ENCODE peak calls at places on chromosomes 6 and 20, in five cellular contexts. A, V, L, N and W are unnamed samples. For H3K27me3, the result is how much of the 10 kb centered on the place peaks cover.

GRCh38 chr6:126947070-126947469 is 171.4 kb upstream of the RSPO3 start:
- DNase-seq in A (peak), V (no peak), L (no peak), N (no peak), W (peak)

GRCh38 chr6:161439093-161439492 is 165.2 kb upstream of the AGPAT4 start:
- DNase-seq in A (no peak), V (no peak), L (no peak), N (no peak), W (peak)

GRCh38 chr6:52362443-52363221 is 681 bp downstream of the PAQR8 start:
- DNase-seq in A (peak), V (peak), L (peak), N (peak), W (peak)

GRCh38 chr6:21587925-21588811 is 5.4 kb upstream of the SOX4 start:
- DNase-seq in A (peak), V (peak), L (peak), N (peak), W (peak)

GRCh38 chr20:21640556-21640955 is 64.9 kb upstream of the PAX1 start:
- DNase-seq in A (no peak), V (peak), L (peak), N (peak), W (no peak)

GRCh38 chr20:57390604-57391438 is at the start of gene RBM38:
- DNase-seq in A (peak), V (peak), L (peak), N (peak), W (peak)

GRCh38 chr6:155224031-155224451 is 39.8 kb upstream of the CLDN20 start:
- DNase-seq in A (no peak), V (no peak), L (no peak), N (no peak), W (no peak)

GRCh38 chr6:34059136-34059731 is 86.7 kb downstream of the GRM4 start:
- DNase-seq in A (no peak), V (no peak), L (no peak), N (no peak), W (no peak)

GRCh38 chr6:94270040-94270689 is 850.8 kb upstream of the EPHA7 start:
- DNase-seq in A (no peak), V (no peak), L (no peak), N (peak), W (no peak)

GRCh38 chr6:147970970-147971369 is 371.7 kb upstream of the SASH1 start:
- DNase-seq in A (no peak), V (no peak), L (no peak), N (peak), W (no peak)

GRCh38 chr6:34145161-34146020 is 496 bp downstream of the GRM4 start:
- DNase-seq in A (peak), V (peak), L (peak), N (peak), W (peak)

GRCh38 chr6:36436466-36436865 is 6.2 kb downstream of the PXT1 start:
- DNase-seq in A (no peak), V (no peak), L (no peak), N (no peak), W (no peak)

GRCh38 chr6:116217069-116217468 is 36.8 kb downstream of the TSPYL4 start:
- DNase-seq in A (no peak), V (no peak), L (no peak), N (peak), W (no peak)

GRCh38 chr20:43744966-43745733 is 18.3 kb upstream of the GTSF1L start:
- DNase-seq in A (no peak), V (no peak), L (no peak), N (peak), W (no peak)

GRCh38 chr6:154986787-154987235 is 8.3 kb upstream of the TIAM2 start:
- DNase-seq in A (no peak), V (no peak), L (no peak), N (no peak), W (no peak)

GRCh38 chr6:15417811-15418210 is 171.9 kb downstream of the JARID2 start:
- DNase-seq in A (no peak), V (no peak), L (no peak), N (no peak), W (no peak)

GRCh38 chr6:168739381-168739780 is 298.4 kb downstream of the SMOC2 start:
- DNase-seq in A (no peak), V (no peak), L (no peak), N (no peak), W (no peak)

GRCh38 chr20:62350098-62350628 is 16.9 kb downstream of the LAMA5 start:
- DNase-seq in A (no peak), V (no peak), L (no peak), N (no peak), W (peak)

GRCh38 chr6:132218063-132218696 is 183.1 kb downstream of the MOXD1 start:
- DNase-seq in A (no peak), V (no peak), L (no peak), N (no peak), W (no peak)

GRCh38 chr6:135116566-135116965 is 61.9 kb upstream of the HBS1L start:
- DNase-seq in A (no peak), V (no peak), L (no peak), N (no peak), W (no peak)

GRCh38 chr20:35954907-35955251 is 577 bp upstream of the SCAND1 start:
- DNase-seq in A (no peak), V (no peak), L (no peak), N (no peak), W (no peak)

GRCh38 chr6:118102401-118102800 is 195.3 kb downstream of the SLC35F1 start:
- DNase-seq in A (no peak), V (no peak), L (no peak), N (no peak), W (no peak)

GRCh38 chr20:44832724-44833123 is 22.4 kb upstream of the RIMS4 start:
- DNase-seq in A (no peak), V (no peak), L (no peak), N (no peak), W (no peak)

GRCh38 chr6:16635810-16636602 is 125.3 kb downstream of the ATXN1 start:
- DNase-seq in A (no peak), V (no peak), L (no peak), N (no peak), W (no peak)

GRCh38 chr6:81553246-81553645 is 199.2 kb downstream of the TENT5A start:
- DNase-seq in A (no peak), V (no peak), L (no peak), N (no peak), W (no peak)

GRCh38 chr20:41137412-41138216 is at the start of gene PLCG1:
- DNase-seq in A (peak), V (peak), L (peak), N (peak), W (peak)

GRCh38 chr6:106747139-106747538 is 117.8 kb downstream of the QRSL1 start:
- DNase-seq in A (no peak), V (no peak), L (no peak), N (no peak), W (no peak)

GRCh38 chr6:43951063-43951755 is 176.0 kb downstream of the MRPL14 start:
- DNase-seq in A (peak), V (peak), L (peak), N (peak), W (peak)

GRCh38 chr6:37583261-37583660 is 83.6 kb upstream of the CCDC167 start:
- DNase-seq in A (peak), V (no peak), L (no peak), N (no peak), W (no peak)

GRCh38 chr6:90026216-90026615 is 131.9 kb downstream of the GJA10 start:
- DNase-seq in A (no peak), V (no peak), L (no peak), N (no peak), W (no peak)

GRCh38 chr6:111265842-111266241 is 178.5 kb downstream of the SLC16A10 start:
- DNase-seq in A (no peak), V (no peak), L (no peak), N (no peak), W (no peak)

GRCh38 chr20:1331101-1331500 is 2.2 kb upstream of the SDCBP2 start:
- DNase-seq in A (peak), V (no peak), L (no peak), N (no peak), W (no peak)

GRCh38 chr20:1327827-1328679 is 886 bp downstream of the SDCBP2 start:
- DNase-seq in A (no peak), V (no peak), L (peak), N (no peak), W (no peak)

GRCh38 chr20:1327241-1327653 is 1.7 kb downstream of the SDCBP2 start:
- DNase-seq in A (no peak), V (no peak), L (peak), N (no peak), W (peak)

GRCh38 chr20:1330075-1330830 is 1.3 kb upstream of the SDCBP2 start:
- DNase-seq in A (no peak), V (no peak), L (peak), N (no peak), W (peak)

DNA sequence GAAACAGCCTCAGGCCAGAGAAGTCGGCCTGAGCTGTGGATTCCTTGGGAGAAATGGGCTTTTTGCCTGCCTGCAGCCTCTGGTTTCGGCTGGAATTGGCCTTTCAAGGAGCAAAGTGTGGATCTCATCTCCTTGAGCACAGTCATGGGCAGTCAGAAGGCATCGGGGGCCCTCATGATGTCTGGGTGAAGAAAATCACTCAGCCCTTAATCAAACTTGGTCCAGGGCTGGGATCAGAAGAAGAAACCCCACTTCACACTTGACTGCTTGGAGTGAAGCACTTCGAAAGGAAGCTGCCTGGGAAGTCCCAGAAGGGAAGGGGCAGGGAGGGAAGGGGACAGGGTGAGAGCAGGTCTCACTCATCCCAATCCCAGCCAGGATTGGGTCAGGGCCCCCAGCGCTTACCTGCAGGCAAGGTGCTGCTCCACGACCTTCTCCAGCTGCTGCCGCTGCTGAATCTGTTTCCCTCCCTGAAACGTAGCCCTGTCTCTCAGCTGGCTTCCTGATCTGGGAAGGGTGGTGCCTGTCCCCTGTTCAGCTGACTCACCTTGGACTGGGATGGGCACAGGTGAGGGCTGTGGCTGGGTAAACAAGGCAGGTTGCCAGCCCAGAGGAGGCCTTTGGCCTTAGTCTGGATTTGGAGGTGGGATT is at the start of gene SDCBP2:
- DNase-seq in A (no peak), V (no peak), L (peak), N (no peak), W (no peak)
- H3K27ac ChIP-seq in A (no peak), V (no peak), L (no peak), N (no peak), W (peak)

GRCh38 chr20:20369353-20370086 is 1.6 kb downstream of the INSM1 start:
- DNase-seq in A (no peak), V (no peak), L (no peak), N (peak), W (no peak)
- H3K4me3 ChIP-seq in A (no peak), V (peak), L (no peak), N (peak), W (peak)

DNA sequence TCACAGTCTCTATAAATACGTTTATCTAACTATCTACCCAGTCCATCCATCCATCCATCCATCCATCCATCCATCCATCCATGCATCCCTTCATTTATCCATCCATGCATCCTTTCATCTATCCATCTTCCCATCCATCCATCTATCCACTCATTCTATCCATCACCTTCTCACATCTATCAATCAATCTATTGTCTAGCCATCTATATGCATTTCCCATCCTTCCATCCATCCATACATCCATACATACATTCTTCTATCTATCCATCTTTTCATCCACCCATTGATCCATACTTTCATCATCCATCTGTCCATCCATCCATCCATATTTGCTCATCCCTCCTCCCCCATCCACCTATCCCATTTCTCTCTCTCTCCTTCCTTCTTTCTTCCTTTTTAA is 51.6 kb upstream of the CTNNBL1 start:
- DNase-seq in A (no peak), V (no peak), L (no peak), N (no peak), W (no peak)
- H3K27me3 ChIP-seq in A (under half), V (under half), L (under half), N (under half), W (under half)

GRCh38 chr6:30759575-30760239 is 15.4 kb upstream of the IER3 start:
- DNase-seq in A (peak), V (no peak), L (no peak), N (peak), W (no peak)
- H3K27ac ChIP-seq in A (no peak), V (peak), L (no peak), N (no peak), W (no peak)

DNA sequence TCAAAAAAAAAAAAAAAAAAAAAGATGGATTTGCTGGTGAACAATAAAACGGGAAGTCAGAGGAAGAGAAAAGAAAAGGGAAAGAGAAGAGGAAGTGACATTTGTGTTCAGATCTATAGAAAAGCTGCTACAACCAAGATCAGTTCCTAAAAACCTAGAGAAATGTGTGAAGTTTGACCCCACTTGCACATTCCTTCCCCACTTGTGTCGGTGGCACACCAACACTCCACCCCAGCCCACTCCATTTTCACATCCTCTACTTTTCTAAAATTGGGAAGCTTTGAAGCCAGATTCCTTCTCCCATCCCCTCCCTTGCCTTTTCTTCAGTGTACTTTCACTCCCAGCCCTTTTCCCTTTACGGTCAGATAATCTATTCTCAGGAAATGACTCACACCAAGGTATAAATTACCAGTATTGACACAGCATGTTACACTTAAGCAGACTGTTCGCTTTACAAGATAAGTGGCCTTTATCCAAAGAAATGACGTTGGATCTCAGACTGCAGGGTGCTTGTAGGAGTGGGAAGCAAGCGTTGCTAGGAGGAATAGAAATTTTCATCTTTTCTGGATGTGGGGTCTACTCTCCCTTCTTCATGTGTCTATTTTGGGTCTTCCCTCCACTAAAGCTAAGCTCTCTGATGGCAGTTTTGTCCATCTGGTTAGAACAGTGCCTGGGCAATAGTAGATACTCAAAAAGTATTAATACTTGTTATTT is 92.5 kb upstream of the ADGRF1 start:
- DNase-seq in A (no peak), V (no peak), L (no peak), N (no peak), W (no peak)
- H3K4me3 ChIP-seq in A (no peak), V (no peak), L (no peak), N (no peak), W (peak)

DNA sequence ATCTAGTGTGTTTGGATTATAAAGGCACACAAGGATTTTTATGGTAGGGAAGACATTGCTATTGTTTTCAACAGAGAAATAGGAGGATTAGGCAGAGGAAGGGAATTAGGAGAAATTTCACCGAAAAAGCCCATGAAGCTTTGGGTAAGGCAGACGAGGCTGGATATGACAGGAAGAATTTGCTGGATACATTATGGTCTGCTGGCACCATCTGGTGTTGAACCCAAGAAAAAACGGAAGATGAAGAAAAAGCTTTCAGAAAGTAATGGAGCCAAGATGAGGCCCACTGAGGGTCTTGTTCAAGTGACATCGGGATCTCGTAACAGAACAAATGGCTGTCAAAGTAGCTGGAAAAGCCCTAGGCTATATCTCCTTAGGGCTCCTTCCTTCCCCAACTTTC is 56.5 kb downstream of the OR2J2 start:
- DNase-seq in A (no peak), V (no peak), L (no peak), N (no peak), W (no peak)
- H3K27me3 ChIP-seq in A (under half), V (under half), L (under half), N (under half), W (under half)

GRCh38 chr6:133746417-133746770 is 142.5 kb upstream of the TCF21 start:
- DNase-seq in A (no peak), V (no peak), L (no peak), N (no peak), W (no peak)
- H3K27ac ChIP-seq in A (no peak), V (no peak), L (no peak), N (no peak), W (no peak)

GRCh38 chr6:41683460-41684310 is 45.4 kb downstream of the MDFI start:
- DNase-seq in A (peak), V (peak), L (peak), N (peak), W (peak)
- H3K4me3 ChIP-seq in A (no peak), V (no peak), L (no peak), N (peak), W (peak)